ENCODE peak calls at places on chromosome 12, in nine cellular contexts. T is A549; A is spleen; C is naive thymus-derived CD4-positive, alpha-beta T cell; S is tibial nerve; E is MM.1S; J is mesendoderm; G is effector memory CD4-positive, alpha-beta T cell; K is CD8-positive, alpha-beta memory T cell. Z is an unnamed sample. For H3K4me1, the result is how much of the 10 kb centered on the place peaks cover.

GRCh38 chr12:59651230-59651920 is 55.5 kb downstream of the SLC16A7 start:
- DNase-seq in T (no peak), A (no peak), C (no peak), S (no peak), E (no peak), J (peak), G (no peak), K (no peak), Z (no peak)

GRCh38 chr12:75766263-75767160 is 255.1 kb upstream of the KRR1 start:
- DNase-seq in T (peak), A (no peak), C (no peak), S (no peak), E (no peak), J (peak), G (no peak), K (no peak), Z (no peak)

GRCh38 chr12:32644455-32644854 is 34.6 kb upstream of the DNM1L start:
- DNase-seq in T (no peak), A (no peak), C (no peak), S (no peak), E (no peak), J (no peak), G (no peak), K (no peak), Z (no peak)

GRCh38 chr12:95623554-95624170 is 72.4 kb upstream of the USP44 start:
- DNase-seq in T (peak), A (peak), C (no peak), S (peak), E (peak), J (peak), G (peak), K (no peak), Z (peak)

GRCh38 chr12:66035289-66035961 is 95.1 kb downstream of the LLPH start:
- DNase-seq in T (peak), A (no peak), C (no peak), S (no peak), E (no peak), J (peak), G (no peak), K (no peak), Z (no peak)

GRCh38 chr12:98478606-98479005 is 36.8 kb upstream of the TMPO start:
- DNase-seq in T (no peak), A (no peak), C (no peak), S (no peak), E (no peak), J (no peak), G (no peak), K (no peak), Z (no peak)

GRCh38 chr12:7555752-7556151 is 52.2 kb upstream of the CD163 start:
- DNase-seq in T (no peak), A (no peak), C (no peak), S (no peak), E (no peak), J (no peak), G (no peak), K (no peak), Z (no peak)

GRCh38 chr12:125015680-125016310 is 22.4 kb downstream of the BRI3BP start:
- DNase-seq in T (no peak), A (no peak), C (no peak), S (no peak), E (no peak), J (no peak), G (no peak), K (no peak), Z (no peak)

GRCh38 chr12:126404293-126404851 is 1339.1 kb downstream of the AACS start:
- DNase-seq in T (no peak), A (no peak), C (no peak), S (no peak), E (no peak), J (no peak), G (no peak), K (no peak), Z (no peak)

GRCh38 chr12:89472508-89472907 is 52.1 kb downstream of the GALNT4 start:
- DNase-seq in T (no peak), A (no peak), C (no peak), S (no peak), E (no peak), J (no peak), G (no peak), K (no peak), Z (no peak)

GRCh38 chr12:107558141-107558815 is 127.3 kb upstream of the PWP1 start:
- DNase-seq in T (no peak), A (no peak), C (no peak), S (no peak), E (no peak), J (no peak), G (no peak), K (no peak), Z (no peak)

GRCh38 chr12:104571328-104571727 is 114.6 kb downstream of the CHST11 start:
- DNase-seq in T (no peak), A (no peak), C (no peak), S (no peak), E (no peak), J (no peak), G (no peak), K (no peak), Z (no peak)

GRCh38 chr12:116164263-116164817 is 113.2 kb downstream of the MED13L start:
- DNase-seq in T (no peak), A (no peak), C (no peak), S (no peak), E (no peak), J (peak), G (no peak), K (no peak), Z (no peak)

GRCh38 chr12:12986775-12987332 is 13.2 kb downstream of the HEBP1 start:
- DNase-seq in T (no peak), A (no peak), C (no peak), S (no peak), E (no peak), J (no peak), G (no peak), K (no peak), Z (no peak)

GRCh38 chr12:106585237-106585834 is 2.5 kb downstream of the RFX4 start:
- DNase-seq in T (no peak), A (no peak), C (no peak), S (no peak), E (no peak), J (peak), G (no peak), K (no peak), Z (no peak)

GRCh38 chr12:56021882-56022497 is 1.1 kb downstream of the IKZF4 start:
- DNase-seq in T (no peak), A (no peak), C (no peak), S (no peak), E (no peak), J (no peak), G (no peak), K (no peak), Z (no peak)

GRCh38 chr12:25254271-25254880 is 3.6 kb upstream of the KRAS start:
- DNase-seq in T (no peak), A (no peak), C (no peak), S (no peak), E (no peak), J (no peak), G (no peak), K (no peak), Z (no peak)

GRCh38 chr12:18382486-18382885 is 121.2 kb downstream of the PIK3C2G start:
- DNase-seq in T (no peak), A (no peak), C (no peak), S (no peak), E (no peak), J (peak), G (no peak), K (no peak), Z (no peak)

GRCh38 chr12:127343941-127344340 is 923.0 kb upstream of the TMEM132C start:
- DNase-seq in T (no peak), A (no peak), C (no peak), S (no peak), E (no peak), J (no peak), G (no peak), K (no peak), Z (no peak)

GRCh38 chr12:97716356-97716755 is 253.8 kb downstream of the RMST start:
- DNase-seq in T (peak), A (no peak), C (no peak), S (no peak), E (peak), J (peak), G (no peak), K (no peak), Z (no peak)

GRCh38 chr12:53561590-53561953 is 54.3 kb upstream of the NPFF start:
- DNase-seq in T (peak), A (no peak), C (no peak), S (no peak), E (no peak), J (no peak), G (no peak), K (no peak), Z (no peak)

GRCh38 chr12:68559246-68559645 is 51.5 kb upstream of the RAP1B start:
- DNase-seq in T (no peak), A (no peak), C (no peak), S (no peak), E (no peak), J (no peak), G (no peak), K (no peak), Z (no peak)

GRCh38 chr12:116278667-116279066 is 1.2 kb upstream of the MED13L start:
- DNase-seq in T (no peak), A (no peak), C (no peak), S (no peak), E (no peak), J (peak), G (no peak), K (no peak), Z (no peak)

GRCh38 chr12:49763006-49763591 is 21.7 kb downstream of the TMBIM6 start:
- DNase-seq in T (peak), A (peak), C (peak), S (peak), E (peak), J (peak), G (peak), K (peak), Z (peak)

GRCh38 chr12:42469355-42470006 is 120.1 kb downstream of the PRICKLE1 start:
- DNase-seq in T (no peak), A (no peak), C (no peak), S (no peak), E (peak), J (no peak), G (no peak), K (no peak), Z (no peak)

GRCh38 chr12:95214466-95214865 is 2.8 kb downstream of the FGD6 start:
- DNase-seq in T (no peak), A (no peak), C (no peak), S (no peak), E (no peak), J (no peak), G (no peak), K (no peak), Z (no peak)

GRCh38 chr12:66648336-66648735 is 30.5 kb downstream of the GRIP1 start:
- DNase-seq in T (no peak), A (no peak), C (no peak), S (no peak), E (no peak), J (no peak), G (no peak), K (no peak), Z (no peak)

GRCh38 chr12:112131686-112132085 is 6.3 kb downstream of the TRAFD1 start:
- DNase-seq in T (no peak), A (no peak), C (no peak), S (no peak), E (no peak), J (no peak), G (no peak), K (no peak), Z (no peak)

GRCh38 chr12:122356192-122356635 is 66.3 kb downstream of the CLIP1 start:
- DNase-seq in T (peak), A (no peak), C (peak), S (no peak), E (peak), J (peak), G (peak), K (peak), Z (peak)
- H3K27ac ChIP-seq in T (no peak), A (no peak), C (no peak), S (no peak), E (no peak), J (no peak), G (no peak), K (no peak), Z (no peak)

GRCh38 chr12:108627134-108627920 is 6.4 kb downstream of the SELPLG start:
- DNase-seq in T (no peak), A (no peak), C (no peak), S (no peak), E (peak), J (no peak), G (no peak), K (no peak), Z (no peak)
- H3K4me1 ChIP-seq in T (under half), A (half or more), C (half or more), S (under half), E (half or more), J (under half), G (half or more), K (half or more), Z (half or more)

GRCh38 chr12:132492522-132492921 is 2.6 kb downstream of the FBRSL1 start:
- DNase-seq in T (no peak), A (no peak), C (no peak), S (no peak), E (no peak), J (no peak), G (no peak), K (no peak), Z (no peak)

GRCh38 chr12:132492951-132493350 is 3.0 kb downstream of the FBRSL1 start:
- DNase-seq in T (no peak), A (no peak), C (no peak), S (no peak), E (no peak), J (no peak), G (no peak), K (no peak), Z (no peak)

GRCh38 chr12:132494294-132495164 is 4.6 kb downstream of the FBRSL1 start:
- DNase-seq in T (no peak), A (no peak), C (no peak), S (no peak), E (no peak), J (no peak), G (no peak), K (no peak), Z (no peak)

GRCh38 chr12:132495165-132495544 is 5.2 kb downstream of the FBRSL1 start:
- DNase-seq in T (no peak), A (no peak), C (no peak), S (no peak), E (no peak), J (no peak), G (no peak), K (no peak), Z (no peak)

GRCh38 chr12:132493482-132494178 is 3.7 kb downstream of the FBRSL1 start:
- DNase-seq in T (no peak), A (no peak), C (no peak), S (no peak), E (no peak), J (no peak), G (no peak), K (no peak), Z (no peak)
- H3K27ac ChIP-seq in T (no peak), A (peak), C (no peak), S (peak), E (no peak), J (no peak), G (no peak), K (no peak), Z (no peak)

DNA sequence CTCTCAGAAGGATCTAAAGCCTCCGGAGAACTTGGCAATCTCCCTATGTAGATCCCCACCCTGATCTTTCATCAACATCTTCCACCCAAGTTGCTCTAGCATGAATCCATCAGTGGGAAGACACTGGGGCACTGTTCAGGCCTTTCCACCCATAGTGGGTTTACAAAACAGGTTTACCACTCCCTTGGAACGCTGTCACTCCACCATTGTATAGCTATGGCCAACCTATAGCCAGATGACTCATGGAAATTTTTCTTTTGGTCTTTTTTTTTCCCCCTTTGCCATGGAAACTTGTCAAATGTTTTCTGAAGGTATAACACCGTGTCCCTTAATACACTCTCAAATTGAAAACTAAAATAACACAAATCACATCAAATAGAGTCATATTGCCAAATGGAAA is 10.8 kb upstream of the HSPB8 start:
- DNase-seq in T (no peak), A (no peak), C (no peak), S (no peak), E (no peak), J (no peak), G (no peak), K (no peak), Z (no peak)
- H3K4me1 ChIP-seq in T (under half), A (under half), C (under half), S (under half), E (under half), J (under half), G (under half), K (under half), Z (under half)

GRCh38 chr12:11729008-11729407 is 79.5 kb downstream of the ETV6 start:
- DNase-seq in T (no peak), A (no peak), C (no peak), S (no peak), E (peak), J (no peak), G (no peak), K (no peak), Z (no peak)
- H3K27ac ChIP-seq in T (no peak), A (peak), C (no peak), S (no peak), E (peak), J (no peak), G (peak), K (no peak), Z (no peak)

GRCh38 chr12:5085896-5086295 is 42.2 kb downstream of the KCNA5 start:
- DNase-seq in T (no peak), A (no peak), C (no peak), S (no peak), E (no peak), J (no peak), G (no peak), K (no peak), Z (no peak)
- H3K4me1 ChIP-seq in T (under half), A (under half), C (under half), S (under half), E (under half), J (under half), G (under half), K (under half), Z (under half)

GRCh38 chr12:9848899-9849298 is 20.3 kb downstream of the CLEC2B start:
- DNase-seq in T (no peak), A (peak), C (no peak), S (no peak), E (no peak), J (peak), G (no peak), K (no peak), Z (no peak)

DNA sequence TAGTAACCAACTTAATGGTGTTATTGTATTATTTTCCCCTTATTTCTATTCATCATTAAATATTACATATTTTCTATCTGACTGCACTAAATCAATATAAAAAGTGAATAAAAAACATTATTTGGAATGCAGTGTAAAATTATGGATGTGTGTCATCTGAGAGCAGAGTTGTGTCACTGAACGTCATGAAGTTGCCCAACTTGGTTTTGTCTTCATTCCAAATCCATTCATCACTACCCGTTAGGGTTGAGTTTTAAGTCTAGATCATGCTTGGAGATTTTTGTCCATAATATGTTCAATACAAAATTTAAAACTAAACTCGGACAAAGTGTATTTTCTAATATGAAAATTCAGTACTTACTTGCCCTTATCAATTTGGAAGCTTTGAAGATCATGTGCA is 16.1 kb downstream of the KLRF1 start:
- DNase-seq in T (no peak), A (no peak), C (no peak), S (no peak), E (no peak), J (no peak), G (no peak), K (no peak), Z (no peak)
- H3K27ac ChIP-seq in T (no peak), A (no peak), C (no peak), S (no peak), E (no peak), J (no peak), G (no peak), K (no peak), Z (no peak)

GRCh38 chr12:2299207-2299606 is 246.4 kb downstream of the CACNA1C start:
- DNase-seq in T (no peak), A (no peak), C (no peak), S (no peak), E (no peak), J (no peak), G (no peak), K (no peak), Z (no peak)
- H3K4me1 ChIP-seq in T (under half), A (under half), C (under half), S (under half), E (under half), J (under half), G (under half), K (under half), Z (under half)